ENCODE peak calls at places on chromosomes 4 and X, in nine cellular contexts. W, B, Y, D, N, R, V, M and K are unnamed samples.

GRCh38 chrX:140157611-140158010 is 192.3 kb upstream of the CXorf66 start:
- DNase-seq in W (no peak), B (peak; percentile 93), Y (no peak), D (no peak), N (no peak), R (no peak), V (peak; percentile 1), M (no peak), K (no peak)

GRCh38 chr4:73944061-73944875 is 37.6 kb downstream of the PF4 start:
- DNase-seq in W (peak; percentile 50), B (peak; percentile 28), Y (no peak), D (peak; percentile 55), N (no peak), R (no peak), V (no peak), M (no peak), K (no peak)

GRCh38 chr4:87391783-87392054 is 731 bp upstream of the HSD17B11 start:
- DNase-seq in W (no peak), B (no peak), Y (no peak), D (no peak), N (no peak), R (no peak), V (no peak), M (no peak), K (no peak)

GRCh38 chr4:151409470-151410313 is 716 bp downstream of the FHIP1A start:
- DNase-seq in W (peak; percentile 62), B (no peak), Y (peak; percentile 57), D (no peak), N (no peak), R (no peak), V (no peak), M (no peak), K (no peak)

GRCh38 chr4:4969298-4969697 is 50.0 kb downstream of the CYTL1 start:
- DNase-seq in W (peak; percentile 57), B (peak; percentile 86), Y (no peak), D (no peak), N (no peak), R (peak; percentile 67), V (no peak), M (peak; percentile 81), K (no peak)

GRCh38 chrX:107730298-107730655 is 45.3 kb downstream of the TSC22D3 start:
- DNase-seq in W (no peak), B (no peak), Y (no peak), D (no peak), N (no peak), R (no peak), V (no peak), M (no peak), K (no peak)

GRCh38 chrX:8374041-8374825 is 90.4 kb upstream of the VCX3B start:
- DNase-seq in W (no peak), B (no peak), Y (no peak), D (no peak), N (no peak), R (no peak), V (no peak), M (no peak), K (no peak)

GRCh38 chr4:176193898-176194297 is 1.5 kb downstream of the SPATA4 start:
- DNase-seq in W (no peak), B (peak; percentile 57), Y (no peak), D (no peak), N (peak; percentile 41), R (no peak), V (peak; percentile 49), M (no peak), K (no peak)

GRCh38 chrX:14051416-14051815 is 21.7 kb upstream of the GEMIN8 start:
- DNase-seq in W (no peak), B (no peak), Y (no peak), D (no peak), N (no peak), R (no peak), V (no peak), M (no peak), K (no peak)

GRCh38 chr4:151641167-151641566 is 119.6 kb downstream of the GATB start:
- DNase-seq in W (no peak), B (peak; percentile 56), Y (peak; percentile 92), D (no peak), N (peak; percentile 29), R (no peak), V (peak; percentile 8), M (no peak), K (no peak)

GRCh38 chr4:136281307-136281706 is 1251.0 kb downstream of the PCDH18 start:
- DNase-seq in W (no peak), B (no peak), Y (no peak), D (no peak), N (no peak), R (no peak), V (no peak), M (no peak), K (no peak)

GRCh38 chr4:182348947-182349346 is 105.7 kb downstream of the TENM3 start:
- DNase-seq in W (no peak), B (no peak), Y (no peak), D (no peak), N (no peak), R (no peak), V (no peak), M (no peak), K (no peak)

GRCh38 chr4:54937501-54937900 is 187.9 kb downstream of the KDR start:
- DNase-seq in W (no peak), B (no peak), Y (no peak), D (no peak), N (no peak), R (no peak), V (peak; percentile 48), M (no peak), K (no peak)

GRCh38 chr4:6634746-6635145 is 5.7 kb upstream of the MRFAP1 start:
- DNase-seq in W (peak; percentile 11), B (no peak), Y (no peak), D (no peak), N (no peak), R (no peak), V (no peak), M (no peak), K (no peak)

GRCh38 chrX:104370089-104370488 is 115.4 kb upstream of the ESX1 start:
- DNase-seq in W (no peak), B (no peak), Y (peak; percentile 7), D (no peak), N (no peak), R (no peak), V (no peak), M (no peak), K (no peak)

GRCh38 chr4:73446336-73446938 is 10.4 kb downstream of the AFP start:
- DNase-seq in W (no peak), B (peak; percentile 65), Y (peak; percentile 50), D (peak; percentile 10), N (no peak), R (peak; percentile 16), V (peak; percentile 57), M (no peak), K (no peak)

GRCh38 chr4:38056024-38056685 is 96.0 kb downstream of the PTTG2 start:
- DNase-seq in W (no peak), B (peak; percentile 69), Y (no peak), D (peak; percentile 50), N (no peak), R (no peak), V (no peak), M (no peak), K (no peak)

GRCh38 chr4:101218894-101219293 is 128.4 kb downstream of the PPP3CA start:
- DNase-seq in W (no peak), B (no peak), Y (no peak), D (no peak), N (no peak), R (no peak), V (no peak), M (no peak), K (no peak)

DNA sequence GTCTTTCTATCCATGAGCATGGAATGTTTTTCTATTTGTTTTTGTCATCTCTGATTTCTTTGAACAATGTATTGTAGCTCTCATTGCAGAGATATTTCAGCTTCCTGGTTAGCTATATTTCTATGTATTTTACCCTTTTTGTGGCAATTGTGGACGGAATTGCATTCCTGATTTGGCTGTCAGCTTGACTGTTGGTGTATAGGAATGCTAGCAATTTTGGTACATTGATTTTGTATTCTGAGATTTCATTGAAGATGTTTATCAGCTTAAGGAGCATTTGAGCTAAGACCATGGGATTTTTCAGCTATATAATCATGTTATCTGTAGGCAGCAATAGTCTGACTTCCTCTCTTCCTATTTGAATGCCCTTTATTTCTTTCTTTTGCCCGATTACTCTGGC is 154.6 kb downstream of the GUCY2F start:
- DNase-seq in W (no peak), B (no peak), Y (no peak), D (no peak), N (no peak), R (no peak), V (peak; percentile 25), M (no peak), K (no peak)
- TF ChIP-seq CTCF in W (no peak), B (no peak), Y (no peak), D (no peak), N (no peak), R (no peak), V (no peak), M (no peak), K (no peak)

GRCh38 chr4:22667332-22667731 is 25.4 kb upstream of the GBA3 start:
- DNase-seq in W (no peak), B (peak; percentile 80), Y (no peak), D (no peak), N (no peak), R (no peak), V (no peak), M (no peak), K (no peak)

GRCh38 chr4:22661443-22661842 is 31.3 kb upstream of the GBA3 start:
- DNase-seq in W (no peak), B (peak; percentile 37), Y (no peak), D (no peak), N (peak; percentile 61), R (no peak), V (peak; percentile 48), M (no peak), K (no peak)
- TF ChIP-seq CTCF in W (no peak), B (no peak), Y (no peak), D (no peak), N (no peak), R (no peak), V (no peak), M (no peak), K (no peak)

DNA sequence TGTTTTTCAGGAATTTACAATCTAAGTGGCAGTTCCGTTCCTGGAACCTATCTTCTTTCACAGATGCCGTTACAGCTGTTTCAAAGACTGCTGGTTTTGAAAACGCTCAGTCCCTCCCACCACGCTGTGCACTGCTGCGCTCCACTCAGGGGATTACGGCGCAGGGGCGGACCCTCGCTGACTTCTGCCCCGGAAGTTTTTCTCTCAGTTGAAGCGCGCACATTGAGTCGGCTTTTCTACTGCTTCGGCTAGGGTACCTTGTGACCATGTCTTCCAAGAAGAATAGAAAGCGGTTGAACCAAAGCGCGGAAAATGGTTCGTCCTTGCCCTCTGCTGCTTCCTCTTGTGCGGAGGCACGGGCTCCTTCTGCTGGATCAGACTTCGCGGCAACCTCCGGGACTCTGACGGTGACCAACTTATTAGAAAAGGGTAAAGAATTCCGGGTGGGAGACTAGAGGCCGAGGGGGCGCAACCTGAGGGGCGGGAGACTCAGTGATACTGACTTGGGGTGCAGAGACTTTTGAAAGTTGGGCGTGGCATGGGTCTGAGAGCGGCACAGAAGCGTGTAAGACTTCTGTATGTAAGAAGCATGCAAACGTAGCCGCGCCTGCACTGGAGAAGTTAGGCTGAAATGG is 597 bp upstream of the NUDT6 start:
- DNase-seq in W (peak; percentile 94), B (peak; percentile 83), Y (peak; percentile 92), D (peak; percentile 92), N (no peak), R (peak; percentile 80), V (peak; percentile 88), M (peak; percentile 86), K (peak; percentile 76)
- TF ChIP-seq CTCF in W (no peak), B (no peak), Y (no peak), D (no peak), N (peak; percentile 2), R (no peak), V (peak; percentile 8), M (no peak), K (no peak)

GRCh38 chrX:40663880-40664630 is 16.7 kb upstream of the CXorf38 start:
- DNase-seq in W (no peak), B (peak; percentile 16), Y (no peak), D (peak; percentile 14), N (peak; percentile 24), R (no peak), V (peak; percentile 38), M (no peak), K (peak; percentile 11)
- TF ChIP-seq CTCF in W (no peak), B (peak; percentile 44), Y (peak; percentile 16), D (peak; percentile 30), N (peak; percentile 57), R (peak; percentile 32), V (peak; percentile 64), M (no peak), K (peak; percentile 29)